ENCODE peak calls at places on chromosomes 11 and 22, in nine cellular contexts. R is pancreas, T is transverse colon, C is heart left ventricle, P is HCT116, J is Peyer's patch, V is fibroblast of lung, A is choroid plexus epithelial cell, W is SK-N-SH. E is an unnamed sample.

GRCh38 chr11:131644204-131644603 is 273.8 kb downstream of the NTM start:
- DNase-seq in R (no peak), T (no peak), C (no peak), P (no peak), J (no peak), V (no peak), A (no peak), W (no peak), E (no peak)

GRCh38 chr11:69905611-69906452 is 86.6 kb upstream of the FGF3 start:
- DNase-seq in R (no peak), T (peak; percentile 79), C (no peak), P (no peak), J (peak; percentile 72), V (no peak), A (no peak), W (peak; percentile 85), E (no peak)

GRCh38 chr11:59062602-59063529 is 23.2 kb upstream of the GLYATL1B start:
- DNase-seq in R (no peak), T (no peak), C (no peak), P (no peak), J (no peak), V (no peak), A (no peak), W (peak; percentile 8), E (no peak)

GRCh38 chr11:39442177-39442576 is 2017.3 kb downstream of the LRRC4C start:
- DNase-seq in R (no peak), T (no peak), C (no peak), P (no peak), J (no peak), V (no peak), A (no peak), W (no peak), E (no peak)

GRCh38 chr11:122656631-122657101 is 1.1 kb downstream of the UBASH3B start:
- DNase-seq in R (peak; percentile 31), T (peak; percentile 30), C (peak; percentile 44), P (no peak), J (no peak), V (peak; percentile 56), A (no peak), W (no peak), E (no peak)

GRCh38 chr11:68191661-68192579 is 21.2 kb downstream of the KMT5B start:
- DNase-seq in R (no peak), T (no peak), C (no peak), P (no peak), J (no peak), V (no peak), A (no peak), W (no peak), E (no peak)

GRCh38 chr11:13339196-13340153 is 61.9 kb downstream of the BMAL1 start:
- DNase-seq in R (no peak), T (no peak), C (no peak), P (no peak), J (no peak), V (peak; percentile 99), A (peak; percentile 96), W (no peak), E (peak; percentile 91)

GRCh38 chr22:43275545-43275981 is 67.6 kb downstream of the SCUBE1 start:
- DNase-seq in R (no peak), T (no peak), C (no peak), P (peak; percentile 56), J (no peak), V (no peak), A (peak; percentile 40), W (no peak), E (no peak)

GRCh38 chr11:75547617-75548054 is 14.4 kb upstream of the SERPINH1 start:
- DNase-seq in R (no peak), T (peak; percentile 72), C (peak; percentile 74), P (no peak), J (no peak), V (peak; percentile 71), A (peak; percentile 82), W (peak; percentile 88), E (no peak)

GRCh38 chr22:35631597-35631996 is 14.5 kb upstream of the MB start:
- DNase-seq in R (no peak), T (peak; percentile 73), C (no peak), P (peak; percentile 65), J (peak; percentile 80), V (peak; percentile 42), A (peak; percentile 54), W (peak; percentile 60), E (no peak)

GRCh38 chr11:78000193-78000592 is 5.7 kb upstream of the INTS4 start:
- DNase-seq in R (peak; percentile 41), T (peak; percentile 23), C (no peak), P (peak; percentile 68), J (no peak), V (peak; percentile 82), A (peak; percentile 89), W (peak; percentile 67), E (peak; percentile 43)

GRCh38 chr11:22304337-22304961 is 33.7 kb upstream of the SLC17A6 start:
- DNase-seq in R (no peak), T (no peak), C (no peak), P (peak; percentile 18), J (no peak), V (peak; percentile 41), A (peak; percentile 53), W (peak; percentile 44), E (no peak)

GRCh38 chr11:2483426-2483825 is 38.6 kb downstream of the KCNQ1 start:
- DNase-seq in R (no peak), T (no peak), C (no peak), P (no peak), J (no peak), V (no peak), A (no peak), W (peak; percentile 63), E (no peak)

GRCh38 chr11:1392111-1392510 is 2.4 kb downstream of the BRSK2 start:
- DNase-seq in R (peak; percentile 82), T (no peak), C (no peak), P (no peak), J (no peak), V (no peak), A (no peak), W (peak; percentile 91), E (no peak)

GRCh38 chr11:41459602-41460405 is at the start of gene LRRC4C:
- DNase-seq in R (no peak), T (no peak), C (no peak), P (no peak), J (no peak), V (no peak), A (no peak), W (peak; percentile 9), E (no peak)

GRCh38 chr11:8268530-8269461 is 5.1 kb upstream of the LMO1 start:
- DNase-seq in R (no peak), T (no peak), C (no peak), P (no peak), J (peak; percentile 35), V (no peak), A (no peak), W (peak; percentile 83), E (no peak)

GRCh38 chr11:76667856-76668255 is 2.7 kb downstream of the LRRC32 start:
- DNase-seq in R (no peak), T (peak; percentile 6), C (no peak), P (no peak), J (peak; percentile 19), V (no peak), A (no peak), W (no peak), E (no peak)
- H3K4me3 ChIP-seq in R (no peak overlapping the region), T (peak overlapping the region; percentile 63), C (peak overlapping the region; percentile 13), P (no peak overlapping the region), J (no peak overlapping the region), V (no peak overlapping the region), A (peak overlapping the region; percentile 17), W (no peak overlapping the region), E (no peak overlapping the region)

GRCh38 chr22:25060522-25061071 is 108.1 kb downstream of the KIAA1671 start:
- DNase-seq in R (no peak), T (no peak), C (no peak), P (no peak), J (no peak), V (no peak), A (peak; percentile 27), W (no peak), E (no peak)
- TF ChIP-seq CTCF in R (no peak), T (peak; percentile 28), C (no peak), P (peak; percentile 28), J (peak; percentile 37), V (peak; percentile 2), A (peak; percentile 54), W (peak; percentile 28), E (no peak)

GRCh38 chr11:6733326-6734030 is 38.3 kb downstream of the OR2AG2 start:
- DNase-seq in R (no peak), T (no peak), C (no peak), P (no peak), J (no peak), V (no peak), A (no peak), W (no peak), E (no peak)

GRCh38 chr11:6735306-6735705 is 36.5 kb downstream of the OR2AG2 start:
- DNase-seq in R (no peak), T (no peak), C (no peak), P (no peak), J (no peak), V (no peak), A (peak; percentile 7), W (no peak), E (no peak)

GRCh38 chr11:6736495-6737121 is 35.2 kb downstream of the OR2AG2 start:
- DNase-seq in R (no peak), T (no peak), C (no peak), P (no peak), J (no peak), V (no peak), A (peak; percentile 5), W (no peak), E (no peak)

GRCh38 chr11:6737872-6738466 is 33.8 kb downstream of the OR2AG2 start:
- DNase-seq in R (peak; percentile 28), T (peak; percentile 40), C (peak; percentile 38), P (peak; percentile 43), J (no peak), V (peak; percentile 29), A (peak; percentile 68), W (peak; percentile 11), E (peak; percentile 3)

GRCh38 chr11:6734616-6735015 is 37.2 kb downstream of the OR2AG2 start:
- DNase-seq in R (no peak), T (no peak), C (no peak), P (no peak), J (no peak), V (no peak), A (no peak), W (no peak), E (no peak)
- H3K4me3 ChIP-seq in R (no peak overlapping the region), T (no peak overlapping the region), C (no peak overlapping the region), P (no peak overlapping the region), J (no peak overlapping the region), V (no peak overlapping the region), A (no peak overlapping the region), W (no peak overlapping the region), E (no peak overlapping the region)

GRCh38 chr22:30802202-30803166 is 107.8 kb downstream of the OSBP2 start:
- DNase-seq in R (peak; percentile 82), T (peak; percentile 86), C (peak; percentile 83), P (peak; percentile 61), J (peak; percentile 91), V (peak; percentile 90), A (peak; percentile 94), W (peak; percentile 90), E (peak; percentile 56)
- TF ChIP-seq CTCF in R (no peak), T (peak; percentile 55), C (peak; percentile 17), P (peak; percentile 31), J (peak; percentile 84), V (no peak), A (no peak), W (no peak), E (no peak)

GRCh38 chr22:37545703-37546435 is 14.4 kb upstream of the CDC42EP1 start:
- DNase-seq in R (peak; percentile 87), T (peak; percentile 92), C (peak; percentile 96), P (no peak), J (peak; percentile 89), V (peak; percentile 94), A (peak; percentile 97), W (no peak), E (peak; percentile 81)
- H3K4me3 ChIP-seq in R (no peak overlapping the region), T (peak overlapping the region; percentile 11), C (no peak overlapping the region), P (peak overlapping the region; percentile 59), J (no peak overlapping the region), V (no peak overlapping the region), A (peak overlapping the region; percentile 45), W (no peak overlapping the region), E (peak overlapping the region; percentile 39)

GRCh38 chr11:94297967-94298576 is 6.3 kb upstream of the IZUMO1R start:
- DNase-seq in R (no peak), T (no peak), C (no peak), P (no peak), J (no peak), V (no peak), A (no peak), W (no peak), E (no peak)
- TF ChIP-seq CTCF in R (no peak), T (no peak), C (no peak), P (peak; percentile 26), J (no peak), V (no peak), A (no peak), W (peak; percentile 20), E (peak; percentile 24)

E was measured in AG09309.